ENCODE peak calls at places on chromosome 14, in six cellular contexts. B is HCT116, W is SK-N-SH, H is K562, M is GM12878, I is H1. C is an unnamed sample.

GRCh38 chr14:32183151-32184048 is 18.4 kb upstream of the RNU6-7 start:
- DNase-seq in B (no peak), W (no peak), H (peak; percentile 8), M (no peak), I (no peak), C (peak; percentile 49)

GRCh38 chr14:69423279-69423678 is 24.8 kb downstream of the SLC39A9 start:
- DNase-seq in B (no peak), W (no peak), H (no peak), M (no peak), I (no peak), C (no peak)

GRCh38 chr14:75068294-75069020 is 984 bp upstream of the ZC2HC1C start:
- DNase-seq in B (no peak), W (peak; percentile 29), H (no peak), M (no peak), I (no peak), C (peak; percentile 15)

GRCh38 chr14:60721331-60722162 is 2.6 kb downstream of the SIX4 start:
- DNase-seq in B (peak; percentile 54), W (peak; percentile 77), H (no peak), M (no peak), I (peak; percentile 78), C (peak; percentile 87)

GRCh38 chr14:74649673-74650072 is 37.6 kb upstream of the LTBP2 start:
- DNase-seq in B (no peak), W (no peak), H (no peak), M (no peak), I (no peak), C (no peak)

GRCh38 chr14:37585101-37585479 is 10.0 kb downstream of the FOXA1 start:
- DNase-seq in B (no peak), W (no peak), H (no peak), M (no peak), I (peak; percentile 64), C (peak; percentile 96)

GRCh38 chr14:20499108-20499507 is 6.2 kb upstream of the RNASE10 start:
- DNase-seq in B (no peak), W (no peak), H (no peak), M (no peak), I (no peak), C (peak; percentile 9)

GRCh38 chr14:64692597-64693350 is 11.4 kb upstream of the PLEKHG3 start:
- DNase-seq in B (no peak), W (no peak), H (no peak), M (no peak), I (no peak), C (no peak)

GRCh38 chr14:77582511-77582910 is 33.9 kb downstream of the SPTLC2 start:
- DNase-seq in B (no peak), W (no peak), H (no peak), M (no peak), I (no peak), C (no peak)

GRCh38 chr14:102830474-102831045 is 53.3 kb downstream of the TRAF3 start:
- DNase-seq in B (no peak), W (no peak), H (no peak), M (no peak), I (no peak), C (no peak)

GRCh38 chr14:38339704-38340103 is 83.8 kb upstream of the CLEC14A start:
- DNase-seq in B (no peak), W (no peak), H (no peak), M (no peak), I (no peak), C (no peak)

GRCh38 chr14:61334197-61334701 is 12.9 kb downstream of the PRKCH start:
- DNase-seq in B (no peak), W (no peak), H (no peak), M (no peak), I (no peak), C (no peak)

GRCh38 chr14:100022772-100023451 is 42.3 kb upstream of the EVL start:
- DNase-seq in B (no peak), W (no peak), H (no peak), M (no peak), I (no peak), C (no peak)

GRCh38 chr14:65224799-65225198 is 122.5 kb upstream of the MAX start:
- DNase-seq in B (no peak), W (no peak), H (no peak), M (no peak), I (no peak), C (no peak)

GRCh38 chr14:70350078-70350477 is 9.4 kb downstream of the COX16 start:
- DNase-seq in B (no peak), W (no peak), H (no peak), M (no peak), I (peak; percentile 50), C (no peak)

GRCh38 chr14:32077081-32078029 is at the start of gene ARHGAP5:
- DNase-seq in B (no peak), W (peak; percentile 76), H (peak; percentile 28), M (no peak), I (peak; percentile 83), C (no peak)

GRCh38 chr14:105067140-105067968 is 2.1 kb upstream of the GPR132 start:
- DNase-seq in B (no peak), W (no peak), H (no peak), M (peak; percentile 55), I (no peak), C (no peak)

GRCh38 chr14:98808494-98809407 is 463.2 kb downstream of the BCL11B start:
- DNase-seq in B (no peak), W (no peak), H (no peak), M (no peak), I (no peak), C (peak; percentile 80)

GRCh38 chr14:92503756-92504491 is 9.7 kb upstream of the RIN3 start:
- DNase-seq in B (peak; percentile 88), W (no peak), H (no peak), M (no peak), I (no peak), C (no peak)

GRCh38 chr14:100440207-100440631 is 117.1 kb downstream of the SLC25A47 start:
- DNase-seq in B (no peak), W (peak; percentile 66), H (peak; percentile 76), M (no peak), I (peak; percentile 75), C (peak; percentile 88)

DNA sequence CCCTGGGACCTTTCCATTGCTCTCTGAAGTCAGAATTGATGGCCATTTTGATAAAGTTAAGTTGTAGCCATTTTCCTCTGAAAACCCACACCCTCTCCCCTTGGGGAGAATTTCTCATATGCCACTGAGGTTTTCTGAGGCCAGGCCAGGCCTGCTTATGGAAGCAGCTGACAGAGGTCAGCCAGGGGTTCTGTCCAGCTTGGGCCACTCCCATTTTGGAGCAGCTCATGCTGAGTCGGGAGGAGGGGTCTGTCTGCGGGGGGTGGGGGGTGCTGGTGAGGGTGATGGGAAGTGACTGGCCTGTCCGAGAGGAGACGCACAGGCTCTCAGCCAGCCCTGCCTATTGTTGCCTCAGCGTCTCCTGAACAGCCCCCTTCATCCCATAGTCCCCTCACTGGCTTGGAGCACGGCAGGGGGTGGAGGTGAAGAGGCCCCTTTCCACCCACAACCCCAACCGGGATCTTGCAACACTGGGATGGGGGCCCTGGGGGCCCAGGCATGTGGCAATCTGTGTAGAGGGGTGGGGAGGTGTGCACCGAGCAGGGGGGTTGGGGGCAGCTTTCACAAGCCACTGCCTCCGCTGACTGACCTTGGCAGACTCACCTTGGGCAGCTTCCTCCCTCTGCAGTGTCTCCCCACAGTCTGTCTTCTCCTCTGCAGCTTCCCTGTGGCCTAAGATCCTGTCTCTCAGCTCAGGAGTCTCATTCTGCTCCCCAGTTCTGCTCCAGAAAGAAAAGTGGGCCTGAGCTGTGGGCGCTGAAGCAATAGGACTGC is 5.5 kb downstream of the CEBPE start:
- DNase-seq in B (no peak), W (no peak), H (no peak), M (no peak), I (no peak), C (no peak)
- TF ChIP-seq JUND in B (no peak), W (no peak), H (no peak), M (no peak), I (no peak), C (no peak)

GRCh38 chr14:53044486-53044885 is 93.6 kb upstream of the FERMT2 start:
- DNase-seq in B (no peak), W (no peak), H (no peak), M (no peak), I (no peak), C (no peak)
- TF ChIP-seq JUND in B (no peak), W (no peak), H (no peak), M (no peak), I (no peak), C (no peak)

DNA sequence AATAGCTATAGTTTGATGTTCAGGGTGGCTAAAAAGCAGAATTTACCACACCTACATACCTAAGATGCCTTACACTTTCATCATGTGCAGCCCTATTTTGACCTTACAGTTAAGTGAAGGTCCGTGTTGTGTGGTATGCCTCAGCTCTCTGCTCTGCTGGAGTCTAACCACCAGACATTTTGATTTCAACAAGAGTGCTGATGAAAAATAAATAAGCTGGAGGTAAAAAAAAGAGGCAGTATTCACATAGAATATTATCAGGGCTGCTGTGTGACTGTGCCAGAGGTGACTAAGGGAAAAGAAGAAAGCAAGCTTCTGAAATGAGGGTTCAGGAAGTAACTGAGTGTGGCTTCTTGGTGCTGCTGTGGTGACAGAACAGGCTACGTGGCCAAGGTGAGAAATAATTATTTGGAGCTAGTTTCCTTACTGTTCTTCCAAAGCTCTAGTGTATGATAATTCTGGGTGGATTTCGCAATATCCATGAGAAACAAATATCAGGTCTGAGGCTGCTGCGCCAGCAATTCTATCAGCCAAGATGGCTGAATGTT is 188.8 kb downstream of the STXBP6 start:
- DNase-seq in B (no peak), W (no peak), H (no peak), M (no peak), I (no peak), C (no peak)
- TF ChIP-seq JUND in B (no peak), W (no peak), H (no peak), M (no peak), I (no peak), C (no peak)

GRCh38 chr14:23887536-23887935 is 66.0 kb upstream of the DHRS4 start:
- DNase-seq in B (no peak), W (no peak), H (no peak), M (no peak), I (no peak), C (no peak)

GRCh38 chr14:23884541-23884904 is 69.0 kb upstream of the DHRS4 start:
- DNase-seq in B (no peak), W (no peak), H (no peak), M (no peak), I (no peak), C (no peak)

GRCh38 chr14:23882884-23883283 is 70.7 kb upstream of the DHRS4 start:
- DNase-seq in B (no peak), W (no peak), H (no peak), M (no peak), I (no peak), C (no peak)

GRCh38 chr14:23881292-23881691 is 72.3 kb upstream of the DHRS4 start:
- DNase-seq in B (no peak), W (no peak), H (no peak), M (no peak), I (no peak), C (no peak)

DNA sequence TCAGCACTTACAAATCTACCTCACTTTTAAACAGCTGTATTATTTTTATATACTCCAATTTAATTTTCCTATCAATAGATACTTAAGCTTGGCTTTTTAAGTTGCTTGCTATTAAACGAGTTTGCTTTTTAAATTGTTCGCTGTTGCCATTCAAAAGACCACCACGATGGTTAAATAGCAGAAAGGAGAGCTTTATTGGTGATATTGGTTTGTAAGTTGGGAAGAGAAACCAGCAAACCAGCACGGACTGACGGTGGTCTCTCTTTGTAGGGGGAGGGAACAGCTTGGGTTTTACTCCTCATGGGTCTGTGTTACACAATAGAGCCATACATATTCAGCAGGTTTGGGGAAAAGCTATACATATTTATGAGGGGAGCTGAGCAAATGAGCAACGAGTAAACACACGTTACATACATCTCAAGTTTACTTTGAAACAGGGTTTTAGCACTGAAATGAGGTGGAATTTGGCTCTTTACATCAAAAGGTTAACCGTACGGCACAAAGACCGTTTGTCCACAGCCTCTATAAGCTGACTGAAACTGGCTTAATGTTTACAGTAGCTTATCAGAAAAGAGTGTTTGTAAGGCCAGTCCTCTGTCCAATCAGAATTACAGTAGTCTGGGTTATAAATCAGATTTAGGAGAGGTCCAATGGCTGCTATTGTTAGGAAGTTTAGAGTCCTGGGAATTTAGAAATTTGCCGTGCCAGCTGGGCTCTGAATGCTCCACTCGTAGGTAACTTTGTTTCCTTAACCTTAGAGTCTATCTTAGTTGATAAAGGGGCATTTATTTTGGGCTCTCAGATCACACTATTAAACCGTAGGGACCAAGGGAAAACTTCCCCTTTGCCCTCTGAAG is 69.7 kb upstream of the DHRS4 start:
- DNase-seq in B (no peak), W (no peak), H (no peak), M (no peak), I (no peak), C (no peak)
- TF ChIP-seq JUND in B (no peak), W (no peak), H (no peak), M (no peak), I (no peak), C (no peak)

C was measured in T47D.